ENCODE peak calls at places on chromosomes 12 and 14, in seven cellular contexts. E is endothelial cell of umbilical vein, P is SK-N-SH, N is H1, I is A549, B is K562, S is HCT116. F is an unnamed sample.

GRCh38 chr12:75086086-75087038 is 123.3 kb downstream of the KCNC2 start:
- DNase-seq in E (no peak), P (no peak), N (no peak), I (no peak), B (no peak), S (no peak), F (no peak)

GRCh38 chr12:115569694-115570093 is 707.8 kb downstream of the MED13L start:
- DNase-seq in E (no peak), P (peak; percentile 72), N (no peak), I (no peak), B (no peak), S (no peak), F (no peak)

GRCh38 chr14:104115691-104116543 is 22.5 kb upstream of the KIF26A start:
- DNase-seq in E (no peak), P (peak; percentile 27), N (no peak), I (no peak), B (no peak), S (no peak), F (no peak)

GRCh38 chr12:59548930-59549329 is 46.9 kb upstream of the SLC16A7 start:
- DNase-seq in E (no peak), P (no peak), N (no peak), I (no peak), B (no peak), S (no peak), F (no peak)

GRCh38 chr14:55846852-55847471 is 267.0 kb downstream of the KTN1 start:
- DNase-seq in E (no peak), P (no peak), N (no peak), I (no peak), B (no peak), S (no peak), F (no peak)

GRCh38 chr14:23181453-23181852 is 2.0 kb downstream of the SLC7A8 start:
- DNase-seq in E (no peak), P (no peak), N (no peak), I (no peak), B (no peak), S (no peak), F (no peak)

GRCh38 chr14:68243441-68244010 is 423.9 kb downstream of the RAD51B start:
- DNase-seq in E (no peak), P (no peak), N (no peak), I (no peak), B (no peak), S (no peak), F (no peak)

GRCh38 chr14:60815371-60815770 is 80.8 kb downstream of the MNAT1 start:
- DNase-seq in E (no peak), P (no peak), N (no peak), I (no peak), B (no peak), S (no peak), F (no peak)

GRCh38 chr14:20278414-20278813 is 27.3 kb downstream of the TTC5 start:
- DNase-seq in E (peak; percentile 21), P (peak; percentile 7), N (no peak), I (no peak), B (peak; percentile 16), S (no peak), F (peak; percentile 30)

GRCh38 chr12:130521375-130522124 is 183.9 kb downstream of the PIWIL1 start:
- DNase-seq in E (no peak), P (no peak), N (no peak), I (no peak), B (no peak), S (no peak), F (no peak)

GRCh38 chr14:54606178-54606577 is 39.2 kb downstream of the SAMD4A start:
- DNase-seq in E (no peak), P (no peak), N (no peak), I (no peak), B (no peak), S (no peak), F (no peak)

GRCh38 chr14:58239259-58240210 is 5.1 kb upstream of the PSMA3 start:
- DNase-seq in E (peak; percentile 81), P (no peak), N (peak; percentile 29), I (peak; percentile 16), B (no peak), S (peak; percentile 26), F (peak; percentile 65)

GRCh38 chr14:95313707-95314106 is 6.0 kb downstream of the CLMN start:
- DNase-seq in E (no peak), P (no peak), N (no peak), I (peak; percentile 51), B (no peak), S (no peak), F (peak; percentile 80)

GRCh38 chr14:56807586-56808168 is 2.6 kb downstream of the OTX2 start:
- DNase-seq in E (no peak), P (no peak), N (no peak), I (no peak), B (no peak), S (no peak), F (no peak)

GRCh38 chr14:67571275-67571990 is 28.6 kb downstream of the PIGH start:
- DNase-seq in E (peak; percentile 54), P (peak; percentile 85), N (peak; percentile 21), I (peak; percentile 67), B (peak; percentile 62), S (peak; percentile 26), F (peak; percentile 63)

GRCh38 chr12:52253391-52254179 is 20.5 kb downstream of the KRT7 start:
- DNase-seq in E (no peak), P (no peak), N (no peak), I (no peak), B (no peak), S (no peak), F (no peak)

GRCh38 chr12:122866379-122866778 is 29.5 kb downstream of the VPS37B start:
- DNase-seq in E (no peak), P (no peak), N (no peak), I (no peak), B (no peak), S (no peak), F (no peak)

GRCh38 chr12:106519587-106519986 is 63.2 kb upstream of the RFX4 start:
- DNase-seq in E (no peak), P (peak; percentile 71), N (no peak), I (no peak), B (no peak), S (no peak), F (no peak)

GRCh38 chr12:108442077-108442476 is 73.0 kb upstream of the FICD start:
- DNase-seq in E (no peak), P (no peak), N (peak; percentile 57), I (no peak), B (no peak), S (no peak), F (no peak)

GRCh38 chr14:40164083-40164482 is 731.9 kb upstream of the FBXO33 start:
- DNase-seq in E (no peak), P (no peak), N (no peak), I (no peak), B (no peak), S (no peak), F (no peak)

GRCh38 chr14:22819191-22819988 is 4.2 kb upstream of the SLC7A7 start:
- DNase-seq in E (peak; percentile 87), P (no peak), N (no peak), I (no peak), B (no peak), S (no peak), F (no peak)

GRCh38 chr12:56931474-56931978 is 2.7 kb downstream of the SDR9C7 start:
- DNase-seq in E (peak; percentile 5), P (peak; percentile 46), N (no peak), I (no peak), B (peak; percentile 70), S (peak; percentile 19), F (peak; percentile 93)

GRCh38 chr14:80211143-80212024 is at the start of gene DIO2:
- DNase-seq in E (peak; percentile 3), P (no peak), N (no peak), I (no peak), B (no peak), S (no peak), F (no peak)

DNA sequence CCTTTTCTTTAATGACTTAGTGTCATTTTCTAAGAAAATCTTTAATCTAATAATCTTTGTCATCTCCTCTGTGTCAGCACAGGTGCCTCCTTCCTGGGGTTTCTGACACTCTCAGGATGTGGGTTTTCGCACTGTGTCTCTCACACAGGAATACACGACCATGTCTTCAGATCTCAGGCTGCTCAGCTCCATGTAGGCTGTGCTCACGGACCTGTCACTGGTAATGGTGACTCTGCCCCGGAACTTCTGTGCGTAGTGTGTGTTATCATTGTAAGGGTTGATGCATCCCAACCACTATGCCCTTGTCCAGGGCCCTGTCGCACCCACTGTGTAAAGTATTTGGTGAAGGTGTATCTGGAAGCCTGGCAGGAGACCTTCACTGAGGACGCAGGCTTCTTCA is 647.8 kb downstream of the TMEM121 start:
- DNase-seq in E (no peak), P (no peak), N (no peak), I (no peak), B (no peak), S (no peak), F (no peak)
- TF ChIP-seq MAX in E (no peak), P (no peak), N (no peak), I (no peak), B (no peak), S (no peak), F (no peak)

DNA sequence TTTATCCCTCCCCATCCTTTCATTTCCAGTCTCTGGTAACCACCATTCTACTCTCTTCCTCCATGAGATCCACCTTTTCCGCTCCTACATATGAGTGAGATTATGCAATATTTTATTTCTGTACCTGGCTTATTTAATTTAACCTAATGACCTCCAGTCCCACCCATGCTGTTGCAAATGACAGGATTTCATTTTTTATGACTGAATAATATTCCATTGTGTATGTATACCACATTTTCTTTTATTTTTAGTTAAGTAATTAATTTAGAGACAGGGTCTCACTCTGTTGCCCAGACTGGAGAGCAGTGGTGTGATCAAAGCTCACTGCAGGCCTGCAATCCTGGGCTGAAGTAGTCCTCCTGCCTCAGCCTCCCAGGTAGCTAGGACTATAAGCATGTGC is 2.6 kb downstream of the LRRK2 start:
- DNase-seq in E (no peak), P (no peak), N (no peak), I (no peak), B (no peak), S (no peak), F (no peak)
- H3K4me3 ChIP-seq in E (no peak overlapping the region), P (no peak overlapping the region), N (no peak overlapping the region), I (peak overlapping the region; percentile 58), B (no peak overlapping the region), S (no peak overlapping the region), F (no peak overlapping the region)

GRCh38 chr12:48157016-48157888 is at the start of gene ASB8:
- DNase-seq in E (peak; percentile 99), P (peak; percentile 97), N (peak; percentile 96), I (peak; percentile 92), B (peak; percentile 99), S (peak; percentile 96), F (peak; percentile 99)
- TF ChIP-seq MAX in E (no peak), P (no peak), N (no peak), I (peak; percentile 70), B (peak; percentile 43), S (peak; percentile 14), F (no peak)

GRCh38 chr14:93114068-93114710 is 1.5 kb downstream of the ITPK1 start:
- DNase-seq in E (peak; percentile 8), P (no peak), N (no peak), I (no peak), B (no peak), S (no peak), F (peak; percentile 26)

GRCh38 chr14:93114713-93115068 is 1.0 kb downstream of the ITPK1 start:
- DNase-seq in E (no peak), P (no peak), N (no peak), I (no peak), B (no peak), S (no peak), F (no peak)

GRCh38 chr14:93115069-93115919 is 431 bp downstream of the ITPK1 start:
- DNase-seq in E (peak; percentile 83), P (peak; percentile 94), N (no peak), I (peak; percentile 70), B (peak; percentile 81), S (peak; percentile 51), F (peak; percentile 91)

GRCh38 chr14:93115920-93116675 is at the start of gene ITPK1:
- DNase-seq in E (peak; percentile 31), P (peak; percentile 92), N (no peak), I (peak; percentile 66), B (peak; percentile 55), S (no peak), F (peak; percentile 77)

GRCh38 chr14:93116676-93117200 is 1.0 kb upstream of the ITPK1 start:
- DNase-seq in E (no peak), P (no peak), N (no peak), I (no peak), B (no peak), S (no peak), F (no peak)
- H3K4me3 ChIP-seq in E (no peak overlapping the region), P (peak overlapping the region; percentile 78), N (peak overlapping the region; percentile 94), I (peak overlapping the region; percentile 76), B (peak overlapping the region; percentile 56), S (peak overlapping the region; percentile 92), F (peak overlapping the region; percentile 66)

F was measured in NB4.